ENCODE peak calls at places on chromosomes 11 and 22, in six cellular contexts. One of them, this sample, is unnamed.

GRCh38 chr11:96827164-96827563 is 437.4 kb downstream of the JRKL start:
- DNase-seq in activated CD8-positive, alpha-beta T cell treated with anti-CD3 and anti-CD28 coated beads, Interleukin-2, amount 10 ng/mL, durations not matched to agents 7 days and 5 days: no peak
- DNase-seq in H54: no peak
- DNase-seq in T-cell: no peak
- DNase-seq in left colon: no peak
- DNase-seq in upper lobe of right lung: no peak
- DNase-seq in this sample: no peak

GRCh38 chr11:79266391-79266790 is 174.4 kb downstream of the TENM4 start:
- DNase-seq in activated CD8-positive, alpha-beta T cell treated with anti-CD3 and anti-CD28 coated beads, Interleukin-2, amount 10 ng/mL, durations not matched to agents 7 days and 5 days: no peak
- DNase-seq in H54: no peak
- DNase-seq in T-cell: no peak
- DNase-seq in left colon: no peak
- DNase-seq in upper lobe of right lung: no peak
- DNase-seq in this sample: no peak

GRCh38 chr11:32420937-32421532 is 14.3 kb downstream of the WT1 start:
- DNase-seq in activated CD8-positive, alpha-beta T cell treated with anti-CD3 and anti-CD28 coated beads, Interleukin-2, amount 10 ng/mL, durations not matched to agents 7 days and 5 days: peak
- DNase-seq in H54: no peak
- DNase-seq in T-cell: peak
- DNase-seq in left colon: no peak
- DNase-seq in upper lobe of right lung: no peak
- DNase-seq in this sample: no peak

GRCh38 chr11:128772814-128773213 is 78.9 kb downstream of the FLI1 start:
- DNase-seq in activated CD8-positive, alpha-beta T cell treated with anti-CD3 and anti-CD28 coated beads, Interleukin-2, amount 10 ng/mL, durations not matched to agents 7 days and 5 days: peak
- DNase-seq in H54: no peak
- DNase-seq in T-cell: peak
- DNase-seq in left colon: peak
- DNase-seq in upper lobe of right lung: peak
- DNase-seq in this sample: peak

GRCh38 chr11:473975-474785 is 24.1 kb downstream of the PTDSS2 start:
- DNase-seq in activated CD8-positive, alpha-beta T cell treated with anti-CD3 and anti-CD28 coated beads, Interleukin-2, amount 10 ng/mL, durations not matched to agents 7 days and 5 days: no peak
- DNase-seq in H54: no peak
- DNase-seq in T-cell: no peak
- DNase-seq in left colon: no peak
- DNase-seq in upper lobe of right lung: no peak
- DNase-seq in this sample: peak

GRCh38 chr22:43171019-43171491 is 15.9 kb downstream of the TTLL12 start:
- DNase-seq in activated CD8-positive, alpha-beta T cell treated with anti-CD3 and anti-CD28 coated beads, Interleukin-2, amount 10 ng/mL, durations not matched to agents 7 days and 5 days: no peak
- DNase-seq in H54: no peak
- DNase-seq in T-cell: no peak
- DNase-seq in left colon: peak
- DNase-seq in upper lobe of right lung: no peak
- DNase-seq in this sample: no peak

GRCh38 chr22:27800250-27801131 is 1.1 kb downstream of the MN1 start:
- DNase-seq in activated CD8-positive, alpha-beta T cell treated with anti-CD3 and anti-CD28 coated beads, Interleukin-2, amount 10 ng/mL, durations not matched to agents 7 days and 5 days: no peak
- DNase-seq in H54: no peak
- DNase-seq in T-cell: no peak
- DNase-seq in left colon: no peak
- DNase-seq in upper lobe of right lung: no peak
- DNase-seq in this sample: no peak

GRCh38 chr22:19456541-19456940 is 9.0 kb upstream of the C22orf39 start:
- DNase-seq in activated CD8-positive, alpha-beta T cell treated with anti-CD3 and anti-CD28 coated beads, Interleukin-2, amount 10 ng/mL, durations not matched to agents 7 days and 5 days: no peak
- DNase-seq in H54: no peak
- DNase-seq in T-cell: no peak
- DNase-seq in left colon: no peak
- DNase-seq in upper lobe of right lung: no peak
- DNase-seq in this sample: no peak

GRCh38 chr11:65204646-65205601 is 23.2 kb downstream of the CAPN1 start:
- DNase-seq in activated CD8-positive, alpha-beta T cell treated with anti-CD3 and anti-CD28 coated beads, Interleukin-2, amount 10 ng/mL, durations not matched to agents 7 days and 5 days: peak
- DNase-seq in H54: peak
- DNase-seq in T-cell: peak
- DNase-seq in left colon: no peak
- DNase-seq in upper lobe of right lung: peak
- DNase-seq in this sample: no peak

GRCh38 chr22:37119872-37120271 is 10.4 kb upstream of the TMPRSS6 start:
- DNase-seq in activated CD8-positive, alpha-beta T cell treated with anti-CD3 and anti-CD28 coated beads, Interleukin-2, amount 10 ng/mL, durations not matched to agents 7 days and 5 days: no peak
- DNase-seq in H54: no peak
- DNase-seq in T-cell: no peak
- DNase-seq in left colon: no peak
- DNase-seq in upper lobe of right lung: no peak
- DNase-seq in this sample: no peak

GRCh38 chr22:20591660-20592310 is 84.4 kb downstream of the MED15 start:
- DNase-seq in activated CD8-positive, alpha-beta T cell treated with anti-CD3 and anti-CD28 coated beads, Interleukin-2, amount 10 ng/mL, durations not matched to agents 7 days and 5 days: no peak
- DNase-seq in H54: no peak
- DNase-seq in T-cell: no peak
- DNase-seq in left colon: no peak
- DNase-seq in upper lobe of right lung: peak
- DNase-seq in this sample: no peak

GRCh38 chr11:76935030-76935429 is 74.3 kb downstream of the ACER3 start:
- DNase-seq in activated CD8-positive, alpha-beta T cell treated with anti-CD3 and anti-CD28 coated beads, Interleukin-2, amount 10 ng/mL, durations not matched to agents 7 days and 5 days: no peak
- DNase-seq in H54: no peak
- DNase-seq in T-cell: no peak
- DNase-seq in left colon: no peak
- DNase-seq in upper lobe of right lung: no peak
- DNase-seq in this sample: no peak

GRCh38 chr11:27621440-27622161 is 78.7 kb downstream of the BDNF start:
- DNase-seq in activated CD8-positive, alpha-beta T cell treated with anti-CD3 and anti-CD28 coated beads, Interleukin-2, amount 10 ng/mL, durations not matched to agents 7 days and 5 days: no peak
- DNase-seq in H54: no peak
- DNase-seq in T-cell: no peak
- DNase-seq in left colon: no peak
- DNase-seq in upper lobe of right lung: no peak
- DNase-seq in this sample: no peak

GRCh38 chr11:109971184-109971523 is 122.0 kb upstream of the ZC3H12C start:
- DNase-seq in activated CD8-positive, alpha-beta T cell treated with anti-CD3 and anti-CD28 coated beads, Interleukin-2, amount 10 ng/mL, durations not matched to agents 7 days and 5 days: no peak
- DNase-seq in H54: peak
- DNase-seq in T-cell: no peak
- DNase-seq in left colon: no peak
- DNase-seq in upper lobe of right lung: no peak
- DNase-seq in this sample: no peak

GRCh38 chr11:123546515-123546914 is 107.9 kb downstream of the SCN3B start:
- DNase-seq in activated CD8-positive, alpha-beta T cell treated with anti-CD3 and anti-CD28 coated beads, Interleukin-2, amount 10 ng/mL, durations not matched to agents 7 days and 5 days: no peak
- DNase-seq in H54: no peak
- DNase-seq in T-cell: no peak
- DNase-seq in left colon: no peak
- DNase-seq in upper lobe of right lung: no peak
- DNase-seq in this sample: no peak

GRCh38 chr11:70551323-70552166 is 153.2 kb downstream of the CTTN start:
- DNase-seq in activated CD8-positive, alpha-beta T cell treated with anti-CD3 and anti-CD28 coated beads, Interleukin-2, amount 10 ng/mL, durations not matched to agents 7 days and 5 days: no peak
- DNase-seq in H54: no peak
- DNase-seq in T-cell: no peak
- DNase-seq in left colon: no peak
- DNase-seq in upper lobe of right lung: no peak
- DNase-seq in this sample: no peak

GRCh38 chr11:117458275-117459120 is 130.8 kb downstream of the CEP164 start:
- DNase-seq in activated CD8-positive, alpha-beta T cell treated with anti-CD3 and anti-CD28 coated beads, Interleukin-2, amount 10 ng/mL, durations not matched to agents 7 days and 5 days: no peak
- DNase-seq in H54: no peak
- DNase-seq in T-cell: no peak
- DNase-seq in left colon: no peak
- DNase-seq in upper lobe of right lung: no peak
- DNase-seq in this sample: no peak

GRCh38 chr11:61764606-61765260 is 12.3 kb downstream of the MYRF start:
- DNase-seq in activated CD8-positive, alpha-beta T cell treated with anti-CD3 and anti-CD28 coated beads, Interleukin-2, amount 10 ng/mL, durations not matched to agents 7 days and 5 days: no peak
- DNase-seq in H54: no peak
- DNase-seq in T-cell: no peak
- DNase-seq in left colon: no peak
- DNase-seq in upper lobe of right lung: no peak
- DNase-seq in this sample: peak

GRCh38 chr11:22031791-22032190 is 161.1 kb upstream of the ANO5 start:
- DNase-seq in activated CD8-positive, alpha-beta T cell treated with anti-CD3 and anti-CD28 coated beads, Interleukin-2, amount 10 ng/mL, durations not matched to agents 7 days and 5 days: no peak
- DNase-seq in H54: no peak
- DNase-seq in T-cell: no peak
- DNase-seq in left colon: no peak
- DNase-seq in upper lobe of right lung: no peak
- DNase-seq in this sample: no peak

GRCh38 chr11:59756496-59756840 is 1.3 kb downstream of the STX3 start:
- DNase-seq in activated CD8-positive, alpha-beta T cell treated with anti-CD3 and anti-CD28 coated beads, Interleukin-2, amount 10 ng/mL, durations not matched to agents 7 days and 5 days: no peak
- DNase-seq in H54: no peak
- DNase-seq in T-cell: no peak
- DNase-seq in left colon: no peak
- DNase-seq in upper lobe of right lung: no peak
- DNase-seq in this sample: no peak

GRCh38 chr11:69699213-69699612 is 4.6 kb downstream of the FGF19 start:
- DNase-seq in activated CD8-positive, alpha-beta T cell treated with anti-CD3 and anti-CD28 coated beads, Interleukin-2, amount 10 ng/mL, durations not matched to agents 7 days and 5 days: no peak
- DNase-seq in H54: no peak
- DNase-seq in T-cell: no peak
- DNase-seq in left colon: no peak
- DNase-seq in upper lobe of right lung: peak
- DNase-seq in this sample: no peak

GRCh38 chr11:78786086-78786485 is 211.4 kb upstream of the NARS2 start:
- DNase-seq in activated CD8-positive, alpha-beta T cell treated with anti-CD3 and anti-CD28 coated beads, Interleukin-2, amount 10 ng/mL, durations not matched to agents 7 days and 5 days: no peak
- DNase-seq in H54: no peak
- DNase-seq in T-cell: no peak
- DNase-seq in left colon: no peak
- DNase-seq in upper lobe of right lung: no peak
- DNase-seq in this sample: no peak

GRCh38 chr11:46249103-46249942 is 28.1 kb upstream of the CREB3L1 start:
- DNase-seq in activated CD8-positive, alpha-beta T cell treated with anti-CD3 and anti-CD28 coated beads, Interleukin-2, amount 10 ng/mL, durations not matched to agents 7 days and 5 days: no peak
- DNase-seq in H54: no peak
- DNase-seq in T-cell: no peak
- DNase-seq in left colon: no peak
- DNase-seq in upper lobe of right lung: no peak
- DNase-seq in this sample: no peak

GRCh38 chr22:48352086-48352911 is 1475.4 kb downstream of the BRD1 start:
- DNase-seq in activated CD8-positive, alpha-beta T cell treated with anti-CD3 and anti-CD28 coated beads, Interleukin-2, amount 10 ng/mL, durations not matched to agents 7 days and 5 days: no peak
- DNase-seq in H54: no peak
- DNase-seq in T-cell: no peak
- DNase-seq in left colon: no peak
- DNase-seq in upper lobe of right lung: peak
- DNase-seq in this sample: no peak

GRCh38 chr11:44621140-44621681 is 55.7 kb downstream of the CD82 start:
- DNase-seq in activated CD8-positive, alpha-beta T cell treated with anti-CD3 and anti-CD28 coated beads, Interleukin-2, amount 10 ng/mL, durations not matched to agents 7 days and 5 days: peak
- DNase-seq in H54: peak
- DNase-seq in T-cell: peak
- DNase-seq in left colon: peak
- DNase-seq in upper lobe of right lung: peak
- DNase-seq in this sample: peak

GRCh38 chr22:37186997-37187522 is 987 bp downstream of the C1QTNF6 start:
- DNase-seq in activated CD8-positive, alpha-beta T cell treated with anti-CD3 and anti-CD28 coated beads, Interleukin-2, amount 10 ng/mL, durations not matched to agents 7 days and 5 days: no peak
- DNase-seq in H54: no peak
- DNase-seq in T-cell: no peak
- DNase-seq in left colon: no peak
- DNase-seq in upper lobe of right lung: no peak
- DNase-seq in this sample: peak

GRCh38 chr11:67062526-67063373 is 6.1 kb downstream of the RHOD start:
- DNase-seq in activated CD8-positive, alpha-beta T cell treated with anti-CD3 and anti-CD28 coated beads, Interleukin-2, amount 10 ng/mL, durations not matched to agents 7 days and 5 days: no peak
- DNase-seq in H54: peak
- DNase-seq in T-cell: no peak
- DNase-seq in left colon: no peak
- DNase-seq in upper lobe of right lung: no peak
- DNase-seq in this sample: no peak

GRCh38 chr11:118238397-118238796 is 13.6 kb upstream of the JAML start:
- DNase-seq in activated CD8-positive, alpha-beta T cell treated with anti-CD3 and anti-CD28 coated beads, Interleukin-2, amount 10 ng/mL, durations not matched to agents 7 days and 5 days: no peak
- DNase-seq in H54: no peak
- DNase-seq in T-cell: no peak
- DNase-seq in left colon: no peak
- DNase-seq in upper lobe of right lung: no peak
- DNase-seq in this sample: no peak

GRCh38 chr22:46577361-46578249 is 40.2 kb upstream of the CELSR1 start:
- DNase-seq in activated CD8-positive, alpha-beta T cell treated with anti-CD3 and anti-CD28 coated beads, Interleukin-2, amount 10 ng/mL, durations not matched to agents 7 days and 5 days: no peak
- DNase-seq in H54: no peak
- DNase-seq in T-cell: no peak
- DNase-seq in left colon: peak
- DNase-seq in upper lobe of right lung: peak
- DNase-seq in this sample: peak

GRCh38 chr11:14249121-14249963 is 109.6 kb downstream of the RRAS2 start:
- DNase-seq in activated CD8-positive, alpha-beta T cell treated with anti-CD3 and anti-CD28 coated beads, Interleukin-2, amount 10 ng/mL, durations not matched to agents 7 days and 5 days: peak
- DNase-seq in H54: peak
- DNase-seq in T-cell: peak
- DNase-seq in left colon: peak
- DNase-seq in upper lobe of right lung: peak
- DNase-seq in this sample: peak

GRCh38 chr11:128757235-128757711 is 63.4 kb downstream of the FLI1 start:
- DNase-seq in activated CD8-positive, alpha-beta T cell treated with anti-CD3 and anti-CD28 coated beads, Interleukin-2, amount 10 ng/mL, durations not matched to agents 7 days and 5 days: peak
- DNase-seq in H54: peak
- DNase-seq in T-cell: peak
- DNase-seq in left colon: peak
- DNase-seq in upper lobe of right lung: no peak
- DNase-seq in this sample: peak

GRCh38 chr11:67996622-67997459 is 7.1 kb downstream of the UNC93B1 start:
- DNase-seq in activated CD8-positive, alpha-beta T cell treated with anti-CD3 and anti-CD28 coated beads, Interleukin-2, amount 10 ng/mL, durations not matched to agents 7 days and 5 days: peak
- DNase-seq in H54: peak
- DNase-seq in T-cell: no peak
- DNase-seq in left colon: peak
- DNase-seq in upper lobe of right lung: peak
- DNase-seq in this sample: peak